ENCODE peak calls at places on chromosome 17, in eight cellular contexts. Z is GM23248, N is cardiac muscle cell, Q is iris pigment epithelial cell, H is right atrium auricular region, C is cardiac fibroblast, D is EL, O is NCI-H1105. W is an unnamed sample.

GRCh38 chr17:42543190-42544079 is 7.4 kb downstream of the NAGLU start:
- DNase-seq in N (no peak), Z (no peak), C (no peak), O (no peak), H (no peak), Q (no peak), D (no peak), W (no peak)

GRCh38 chr17:73589096-73589980 is 54.9 kb downstream of the SDK2 start:
- DNase-seq in C (no peak), D (no peak), Z (peak), N (no peak), Q (no peak), H (no peak), O (peak), W (no peak)

GRCh38 chr17:37410357-37410756 is 3.7 kb downstream of the TADA2A start:
- DNase-seq in C (no peak), O (no peak), Z (no peak), Q (peak), N (no peak), H (no peak), D (no peak), W (no peak)

GRCh38 chr17:49549691-49550678 is 25.7 kb upstream of the NXPH3 start:
- DNase-seq in O (no peak), N (no peak), C (no peak), Z (no peak), D (no peak), Q (no peak), H (no peak), W (no peak)

GRCh38 chr17:81221842-81222619 is 734 bp downstream of the CEP131 start:
- DNase-seq in H (no peak), N (no peak), Q (no peak), D (peak), C (no peak), O (no peak), Z (peak), W (no peak)

GRCh38 chr17:850086-850827 is 68.1 kb downstream of the MRM3 start:
- DNase-seq in O (no peak), Z (no peak), C (no peak), Q (no peak), N (no peak), D (no peak), H (no peak), W (no peak)

GRCh38 chr17:5035356-5035755 is at the start of gene SLC52A1:
- DNase-seq in D (no peak), O (peak), N (no peak), C (no peak), H (no peak), Z (peak), Q (no peak), W (no peak)

GRCh38 chr17:81200695-81201580 is 21.8 kb downstream of the CEP131 start:
- DNase-seq in H (peak), C (peak), N (peak), O (no peak), D (peak), Q (peak), Z (peak), W (peak)

GRCh38 chr17:56675876-56676660 is 82.6 kb downstream of the NOG start:
- DNase-seq in Z (no peak), N (no peak), D (no peak), H (no peak), Q (no peak), O (no peak), C (no peak), W (no peak)

GRCh38 chr17:28443901-28444638 is 29.4 kb upstream of the SLC13A2 start:
- DNase-seq in C (no peak), N (no peak), D (no peak), Z (no peak), H (no peak), Q (no peak), O (no peak), W (no peak)

GRCh38 chr17:8125947-8126305 is 2.0 kb upstream of the HES7 start:
- DNase-seq in Z (no peak), Q (no peak), O (no peak), N (peak), D (peak), C (peak), H (no peak), W (peak)

GRCh38 chr17:14299261-14300093 is 1.4 kb upstream of the HS3ST3B1 start:
- DNase-seq in D (peak), Z (peak), H (no peak), O (no peak), N (peak), Q (peak), C (peak), W (peak)

GRCh38 chr17:61002316-61002736 is 324.7 kb downstream of the BCAS3 start:
- DNase-seq in O (peak), H (no peak), C (peak), Q (peak), Z (peak), N (peak), D (peak), W (peak)

GRCh38 chr17:50426472-50426782 is 409 bp downstream of the ACSF2 start:
- DNase-seq in O (no peak), Q (no peak), N (no peak), C (no peak), H (no peak), Z (no peak), D (no peak), W (no peak)

GRCh38 chr17:47810200-47810821 is 11.3 kb downstream of the OSBPL7 start:
- DNase-seq in C (peak), D (peak), O (no peak), Z (peak), N (peak), H (no peak), Q (peak), W (peak)

GRCh38 chr17:28279411-28279810 is 39.6 kb upstream of the TMEM97 start:
- DNase-seq in Q (peak), D (peak), O (no peak), C (peak), H (no peak), N (no peak), Z (peak), W (no peak)

GRCh38 chr17:17741346-17742023 is 60.2 kb downstream of the RAI1 start:
- DNase-seq in O (no peak), H (no peak), Q (peak), Z (peak), D (no peak), N (no peak), C (no peak), W (peak)

GRCh38 chr17:44209786-44210341 is 9.6 kb downstream of the UBTF start:
- DNase-seq in Q (no peak), D (no peak), Z (peak), H (no peak), N (no peak), O (no peak), C (no peak), W (no peak)

GRCh38 chr17:38606646-38607611 is 1.2 kb upstream of the SRCIN1 start:
- DNase-seq in N (no peak), Q (no peak), H (no peak), C (no peak), O (peak), D (no peak), Z (no peak), W (no peak)

GRCh38 chr17:62704381-62704971 is 77.0 kb downstream of the MRC2 start:
- DNase-seq in H (peak), O (no peak), C (peak), Q (peak), N (peak), D (peak), Z (peak), W (no peak)

GRCh38 chr17:258045-258734 is 76.7 kb upstream of the DOC2B start:
- DNase-seq in C (no peak), D (no peak), Z (no peak), O (no peak), N (no peak), Q (no peak), H (no peak), W (peak)

GRCh38 chr17:80474231-80474932 is 2.0 kb downstream of the NPTX1 start:
- DNase-seq in Q (no peak), H (no peak), C (peak), N (no peak), Z (peak), O (no peak), D (peak), W (no peak)

GRCh38 chr17:71098071-71098470 is 928.7 kb downstream of the KCNJ2 start:
- DNase-seq in C (no peak), Q (no peak), D (no peak), O (peak), Z (no peak), H (no peak), N (no peak), W (no peak)

GRCh38 chr17:66268247-66268927 is 34.0 kb upstream of the PRKCA start:
- DNase-seq in C (peak), Z (peak), Q (peak), D (peak), N (no peak), H (no peak), O (no peak), W (peak)

GRCh38 chr17:14203392-14203791 is 33.3 kb downstream of the CDRT15 start:
- DNase-seq in D (no peak), Z (peak), C (peak), O (no peak), H (no peak), N (no peak), Q (peak), W (no peak)

GRCh38 chr17:9170336-9170735 is 149.0 kb downstream of the NTN1 start:
- DNase-seq in O (no peak), Z (no peak), D (no peak), N (no peak), C (no peak), Q (no peak), H (no peak), W (no peak)

GRCh38 chr17:82200743-82201497 is 11.7 kb downstream of the CCDC57 start:
- DNase-seq in O (no peak), Z (no peak), D (no peak), H (no peak), C (no peak), N (no peak), Q (no peak), W (no peak)

GRCh38 chr17:28252436-28252835 is 66.6 kb upstream of the TMEM97 start:
- DNase-seq in C (peak), Z (peak), N (no peak), Q (peak), O (no peak), D (peak), H (no peak), W (no peak)

GRCh38 chr17:32807577-32807976 is 69.3 kb downstream of the MYO1D start:
- DNase-seq in O (no peak), Q (no peak), N (no peak), C (no peak), Z (no peak), H (no peak), D (no peak), W (no peak)

GRCh38 chr17:34709108-34709779 is 129.9 kb downstream of the TMEM132E start:
- DNase-seq in C (no peak), Q (no peak), H (no peak), O (no peak), D (no peak), Z (peak), N (peak), W (no peak)

GRCh38 chr17:1498869-1499268 is 6.4 kb upstream of the MYO1C start:
- DNase-seq in O (no peak), Q (peak), Z (peak), N (no peak), C (peak), H (no peak), D (peak), W (no peak)

GRCh38 chr17:17186051-17186450 is 20.1 kb downstream of the PLD6 start:
- DNase-seq in D (no peak), O (no peak), H (no peak), C (no peak), N (peak), Z (peak), Q (peak), W (peak)

GRCh38 chr17:9432121-9432866 is 143.3 kb downstream of the STX8 start:
- DNase-seq in Z (peak), D (no peak), N (no peak), C (peak), O (no peak), H (no peak), Q (peak), W (no peak)

GRCh38 chr17:3298260-3298659 is at the start of gene OR3A1:
- DNase-seq in D (no peak), Q (no peak), H (no peak), Z (no peak), O (no peak), C (no peak), N (no peak), W (no peak)

GRCh38 chr17:28950017-28950751 is 1.1 kb downstream of the PHF12 start:
- DNase-seq in Q (peak), H (no peak), N (peak), C (peak), O (no peak), Z (peak), D (peak), W (peak)

GRCh38 chr17:79581306-79581932 is 29.4 kb downstream of the RBFOX3 start:
- DNase-seq in N (no peak), Z (no peak), D (no peak), C (no peak), Q (no peak), H (no peak), O (peak), W (no peak)

GRCh38 chr17:35765731-35766488 is 5.2 kb downstream of the C17orf50 start:
- DNase-seq in O (no peak), H (no peak), Q (no peak), N (no peak), Z (no peak), D (no peak), C (no peak), W (no peak)

GRCh38 chr17:39927928-39928867 is 666 bp downstream of the LRRC3C start:
- DNase-seq in C (peak), H (peak), D (peak), Q (peak), O (no peak), N (peak), Z (peak), W (peak)